ENCODE peak calls at places on chromosome 4, in five cellular contexts. X, Z, E, B and A are unnamed samples.
A peak's percentile ranks its signal among the peaks of the same experiment; 100 is the strongest.

GRCh38 chr4:152102184-152103000 is 341.6 kb upstream of the GATB start:
- DNase-seq in E (no peak), X (peak; percentile 23), Z (peak; percentile 42), B (peak; percentile 11), A (peak; percentile 5)

GRCh38 chr4:123488916-123489315 is 92.3 kb downstream of the SPRY1 start:
- DNase-seq in X (peak; percentile 71), Z (peak; percentile 84), B (peak; percentile 52), E (no peak), A (no peak)

GRCh38 chr4:14871676-14872430 is 130.4 kb upstream of the CPEB2 start:
- DNase-seq in B (no peak), X (no peak), E (peak; percentile 54), Z (no peak), A (no peak)

GRCh38 chr4:113316879-113317278 is 267.4 kb downstream of the ANK2 start:
- DNase-seq in X (no peak), B (no peak), E (no peak), Z (no peak), A (no peak)

GRCh38 chr4:93788712-93789111 is 39.8 kb upstream of the ATOH1 start:
- DNase-seq in Z (peak; percentile 18), X (peak; percentile 3), B (peak; percentile 34), E (no peak), A (no peak)

GRCh38 chr4:112747035-112747434 is 110.1 kb downstream of the LARP7 start:
- DNase-seq in E (no peak), Z (peak; percentile 23), B (no peak), X (no peak), A (no peak)

GRCh38 chr4:87493147-87493546 is 36.0 kb downstream of the SPARCL1 start:
- DNase-seq in B (no peak), X (no peak), Z (no peak), E (no peak), A (no peak)

GRCh38 chr4:17482716-17483115 is 29.2 kb downstream of the QDPR start:
- DNase-seq in E (no peak), X (no peak), B (no peak), Z (no peak), A (no peak)

GRCh38 chr4:40514409-40515025 is 115.1 kb downstream of the RBM47 start:
- DNase-seq in X (no peak), B (no peak), Z (no peak), E (peak; percentile 76), A (peak; percentile 72)

GRCh38 chr4:6873291-6873690 is 36.3 kb upstream of the TBC1D14 start:
- DNase-seq in X (no peak), E (no peak), Z (no peak), B (no peak), A (no peak)

GRCh38 chr4:150038335-150039076 is 39.7 kb upstream of the DCLK2 start:
- DNase-seq in B (no peak), Z (no peak), X (no peak), E (no peak), A (no peak)